ENCODE peak calls at places on chromosomes 4 and X, in six cellular contexts. X is nephron progenitor cell; S is effector memory CD8-positive, alpha-beta T cell; M is mucosa of descending colon; W is ELR; P is T-helper 9 cell. H is an unnamed sample.

GRCh38 chrX:149491812-149492211 is 13.3 kb downstream of the IDS start:
- DNase-seq in X (no peak), S (no peak), M (no peak), W (no peak), P (no peak), H (no peak)

GRCh38 chrX:114924846-114925245 is 92.6 kb downstream of the IL13RA2 start:
- DNase-seq in X (no peak), S (no peak), M (no peak), W (peak), P (no peak), H (no peak)

GRCh38 chr4:22356996-22357596 is 158.8 kb downstream of the ADGRA3 start:
- DNase-seq in X (no peak), S (no peak), M (no peak), W (peak), P (no peak), H (no peak)

GRCh38 chr4:20445933-20446723 is 194.4 kb downstream of the SLIT2 start:
- DNase-seq in X (no peak), S (no peak), M (no peak), W (no peak), P (no peak), H (no peak)

GRCh38 chrX:72060196-72060974 is 71.3 kb downstream of the RTL5 start:
- DNase-seq in X (peak), S (no peak), M (no peak), W (no peak), P (no peak), H (no peak)

GRCh38 chr4:128285085-128286023 is 2.3 kb downstream of the PGRMC2 start:
- DNase-seq in X (no peak), S (no peak), M (peak), W (peak), P (no peak), H (no peak)

GRCh38 chr4:3749081-3749480 is 17.1 kb upstream of the ADRA2C start:
- DNase-seq in X (no peak), S (no peak), M (no peak), W (no peak), P (no peak), H (no peak)

GRCh38 chrX:133676344-133677122 is 261.2 kb upstream of the GPC4 start:
- DNase-seq in X (no peak), S (no peak), M (peak), W (no peak), P (no peak), H (no peak)

GRCh38 chr4:10015140-10015753 is 6.0 kb downstream of the SLC2A9 start:
- DNase-seq in X (peak), S (no peak), M (no peak), W (peak), P (no peak), H (no peak)

GRCh38 chr4:183989471-183989870 is 84.4 kb downstream of the STOX2 start:
- DNase-seq in X (no peak), S (no peak), M (no peak), W (no peak), P (no peak), H (no peak)

GRCh38 chr4:153788064-153788418 is 842 bp downstream of the SFRP2 start:
- DNase-seq in X (peak), S (no peak), M (peak), W (no peak), P (no peak), H (no peak)